ENCODE peak calls at places on chromosome 3, in four cellular contexts. B is CD4-positive, alpha-beta T cell; O is sigmoid colon; C is fibroblast of the conjunctiva. X is an unnamed sample.
A peak's percentile ranks its signal among the peaks of the same experiment; 100 is the strongest.

GRCh38 chr3:82462977-82463376 is 701.5 kb upstream of the GBE1 start:
- DNase-seq in O (no peak), B (no peak), C (no peak), X (no peak)

GRCh38 chr3:175672119-175672689 is 813.1 kb downstream of the NAALADL2 start:
- DNase-seq in B (no peak), C (peak; percentile 30), O (no peak), X (no peak)

GRCh38 chr3:49805884-49806701 is 3.0 kb downstream of the INKA1 start:
- DNase-seq in B (no peak), O (peak; percentile 70), C (no peak), X (no peak)

GRCh38 chr3:160225181-160226025 is at the start of gene C3orf80:
- DNase-seq in C (no peak), O (peak; percentile 87), B (no peak), X (no peak)

GRCh38 chr3:35758358-35758757 is 119.0 kb downstream of the ARPP21 start:
- DNase-seq in B (no peak), O (no peak), C (no peak), X (no peak)

GRCh38 chr3:155194973-155195372 is 98.5 kb downstream of the STRIT1 start:
- DNase-seq in O (no peak), C (no peak), B (no peak), X (no peak)

GRCh38 chr3:184880616-184881015 is 68.7 kb downstream of the VPS8 start:
- DNase-seq in O (no peak), B (no peak), C (no peak), X (no peak)

GRCh38 chr3:112397529-112397928 is 64.6 kb downstream of the CD200 start:
- DNase-seq in O (no peak), C (no peak), B (no peak), X (no peak)

GRCh38 chr3:39000008-39000450 is 51.7 kb downstream of the SCN11A start:
- DNase-seq in C (peak; percentile 53), O (no peak), B (no peak), X (no peak)

GRCh38 chr3:4533489-4534443 is 40.6 kb downstream of the ITPR1 start:
- DNase-seq in C (no peak), O (no peak), B (no peak), X (no peak)

GRCh38 chr3:53671192-53672021 is 174.8 kb downstream of the CHDH start:
- DNase-seq in C (no peak), O (no peak), B (no peak), X (no peak)

GRCh38 chr3:186653984-186654383 is 11.8 kb upstream of the HRG start:
- DNase-seq in O (no peak), B (no peak), C (no peak), X (no peak)

GRCh38 chr3:71547254-71548198 is 36.0 kb downstream of the FOXP1 start:
- DNase-seq in C (no peak), O (no peak), B (no peak), X (no peak)

GRCh38 chr3:171811913-171812321 is 1.6 kb upstream of the PLD1 start:
- DNase-seq in O (peak; percentile 79), B (no peak), C (peak; percentile 61), X (no peak)

GRCh38 chr3:150107429-150108175 is 136.9 kb upstream of the PFN2 start:
- DNase-seq in B (no peak), O (no peak), C (no peak), X (no peak)

GRCh38 chr3:185983495-185984141 is 45.8 kb upstream of the TRA2B start:
- DNase-seq in B (peak; percentile 27), C (peak; percentile 55), O (peak; percentile 83), X (peak; percentile 85)

GRCh38 chr3:44003801-44004200 is 237.9 kb upstream of the TOPAZ1 start:
- DNase-seq in C (no peak), B (no peak), O (no peak), X (no peak)

GRCh38 chr3:54094926-54095325 is 27.4 kb upstream of the CACNA2D3 start:
- DNase-seq in C (no peak), O (no peak), B (no peak), X (no peak)

GRCh38 chr3:39106281-39107055 is 959 bp downstream of the GORASP1 start:
- DNase-seq in B (no peak), C (no peak), O (no peak), X (no peak)

GRCh38 chr3:123071581-123071980 is 4.8 kb downstream of the PDIA5 start:
- DNase-seq in B (no peak), O (no peak), C (no peak), X (no peak)

GRCh38 chr3:159775372-159775961 is 213.2 kb upstream of the IL12A start:
- DNase-seq in O (peak; percentile 80), C (peak; percentile 64), B (no peak), X (no peak)

GRCh38 chr3:56989434-56990294 is 70.8 kb upstream of the SPATA12 start:
- DNase-seq in B (no peak), C (no peak), O (peak; percentile 77), X (no peak)

GRCh38 chr3:46538803-46539442 is 27.2 kb downstream of the LRRC2 start:
- DNase-seq in B (peak; percentile 83), C (peak; percentile 16), O (peak; percentile 72), X (peak; percentile 64)

GRCh38 chr3:103712320-103713008 is 1277.6 kb downstream of the ZPLD1 start:
- DNase-seq in C (no peak), O (no peak), B (no peak), X (no peak)

GRCh38 chr3:151774235-151774634 is 39.7 kb upstream of the AADAC start:
- DNase-seq in B (no peak), C (no peak), O (no peak), X (no peak)

GRCh38 chr3:149479621-149480325 is 5.3 kb downstream of the TM4SF4 start:
- DNase-seq in O (no peak), B (no peak), C (no peak), X (no peak)

GRCh38 chr3:84440306-84440705 is 518.5 kb upstream of the CADM2 start:
- DNase-seq in C (no peak), B (no peak), O (no peak), X (no peak)

GRCh38 chr3:67647390-67647878 is 7.0 kb downstream of the SUCLG2 start:
- DNase-seq in O (no peak), B (no peak), C (peak; percentile 91), X (no peak)

GRCh38 chr3:169659858-169660614 is 3.5 kb downstream of the MECOM start:
- DNase-seq in B (no peak), C (no peak), O (no peak), X (no peak)

GRCh38 chr3:14946749-14947104 is 656 bp upstream of the NR2C2 start:
- DNase-seq in B (no peak), O (no peak), C (no peak), X (no peak)

X was measured in sciatic nerve.